ENCODE peak calls at places on chromosome 2, in eight cellular contexts. One of them, this sample, is unnamed.

GRCh38 chr2:182078988-182079602 is 93.4 kb downstream of the PPP1R1C start:
- DNase-seq in HCT116: no peak
- DNase-seq in sigmoid colon: no peak
- DNase-seq in epithelial cell of esophagus: no peak
- DNase-seq in endothelial cell: no peak
- DNase-seq in AG09309: no peak
- DNase-seq in AG09319: no peak
- DNase-seq in tibial nerve: no peak
- DNase-seq in this sample: no peak

GRCh38 chr2:203328735-203329549 is 748 bp downstream of the ABI2 start:
- DNase-seq in HCT116: no peak
- DNase-seq in AG09309: no peak
- DNase-seq in sigmoid colon: no peak
- DNase-seq in AG09319: no peak
- DNase-seq in tibial nerve: no peak
- DNase-seq in endothelial cell: peak
- DNase-seq in epithelial cell of esophagus: peak
- DNase-seq in this sample: peak

GRCh38 chr2:120472031-120472430 is 126.1 kb downstream of the INHBB start:
- DNase-seq in HCT116: no peak
- DNase-seq in AG09309: no peak
- DNase-seq in AG09319: no peak
- DNase-seq in epithelial cell of esophagus: no peak
- DNase-seq in endothelial cell: no peak
- DNase-seq in tibial nerve: no peak
- DNase-seq in sigmoid colon: no peak
- DNase-seq in this sample: no peak

GRCh38 chr2:223918671-223919134 is 26.4 kb downstream of the WDFY1 start:
- DNase-seq in HCT116: no peak
- DNase-seq in endothelial cell: no peak
- DNase-seq in epithelial cell of esophagus: no peak
- DNase-seq in AG09319: no peak
- DNase-seq in sigmoid colon: no peak
- DNase-seq in tibial nerve: no peak
- DNase-seq in AG09309: no peak
- DNase-seq in this sample: no peak

GRCh38 chr2:145043399-145043834 is 523.5 kb upstream of the ZEB2 start:
- DNase-seq in AG09309: no peak
- DNase-seq in tibial nerve: no peak
- DNase-seq in sigmoid colon: no peak
- DNase-seq in HCT116: no peak
- DNase-seq in endothelial cell: no peak
- DNase-seq in AG09319: no peak
- DNase-seq in epithelial cell of esophagus: no peak
- DNase-seq in this sample: no peak

GRCh38 chr2:144517825-144518699 is 1.9 kb downstream of the ZEB2 start:
- DNase-seq in endothelial cell: no peak
- DNase-seq in tibial nerve: peak
- DNase-seq in AG09319: no peak
- DNase-seq in HCT116: no peak
- DNase-seq in AG09309: no peak
- DNase-seq in sigmoid colon: no peak
- DNase-seq in epithelial cell of esophagus: no peak
- DNase-seq in this sample: no peak

GRCh38 chr2:217090024-217090473 is 230.2 kb upstream of the TNP1 start:
- DNase-seq in AG09309: no peak
- DNase-seq in sigmoid colon: no peak
- DNase-seq in tibial nerve: no peak
- DNase-seq in HCT116: no peak
- DNase-seq in epithelial cell of esophagus: no peak
- DNase-seq in AG09319: no peak
- DNase-seq in endothelial cell: no peak
- DNase-seq in this sample: no peak

GRCh38 chr2:70830333-70830732 is 5.3 kb downstream of the CD207 start:
- DNase-seq in AG09319: no peak
- DNase-seq in epithelial cell of esophagus: no peak
- DNase-seq in sigmoid colon: no peak
- DNase-seq in HCT116: no peak
- DNase-seq in AG09309: no peak
- DNase-seq in tibial nerve: no peak
- DNase-seq in endothelial cell: no peak
- DNase-seq in this sample: no peak

GRCh38 chr2:139317259-139317658 is 537.1 kb upstream of the NXPH2 start:
- DNase-seq in endothelial cell: no peak
- DNase-seq in AG09319: no peak
- DNase-seq in sigmoid colon: no peak
- DNase-seq in AG09309: no peak
- DNase-seq in epithelial cell of esophagus: no peak
- DNase-seq in tibial nerve: no peak
- DNase-seq in HCT116: no peak
- DNase-seq in this sample: no peak

GRCh38 chr2:73293534-73294171 is at the start of gene EGR4:
- DNase-seq in AG09309: no peak
- DNase-seq in AG09319: no peak
- DNase-seq in HCT116: peak
- DNase-seq in epithelial cell of esophagus: peak
- DNase-seq in endothelial cell: peak
- DNase-seq in tibial nerve: no peak
- DNase-seq in sigmoid colon: peak
- DNase-seq in this sample: peak
- TF ChIP-seq CTCF in AG09309: no peak
- TF ChIP-seq CTCF in AG09319: no peak
- TF ChIP-seq CTCF in HCT116: no peak
- TF ChIP-seq CTCF in epithelial cell of esophagus: no peak
- TF ChIP-seq CTCF in endothelial cell: no peak
- TF ChIP-seq CTCF in tibial nerve: no peak
- TF ChIP-seq CTCF in sigmoid colon: no peak
- TF ChIP-seq CTCF in this sample: no peak

GRCh38 chr2:127100261-127101047 is 6.5 kb downstream of the BIN1 start:
- DNase-seq in endothelial cell: no peak
- DNase-seq in HCT116: no peak
- DNase-seq in epithelial cell of esophagus: peak
- DNase-seq in AG09309: no peak
- DNase-seq in tibial nerve: no peak
- DNase-seq in AG09319: no peak
- DNase-seq in sigmoid colon: peak
- DNase-seq in this sample: peak
- TF ChIP-seq CTCF in endothelial cell: no peak
- TF ChIP-seq CTCF in HCT116: no peak
- TF ChIP-seq CTCF in epithelial cell of esophagus: no peak
- TF ChIP-seq CTCF in AG09309: no peak
- TF ChIP-seq CTCF in tibial nerve: no peak
- TF ChIP-seq CTCF in AG09319: no peak
- TF ChIP-seq CTCF in sigmoid colon: no peak
- TF ChIP-seq CTCF in this sample: no peak

GRCh38 chr2:190881480-190882326 is 1.1 kb downstream of the GLS start:
- DNase-seq in AG09309: no peak
- DNase-seq in endothelial cell: peak
- DNase-seq in sigmoid colon: peak
- DNase-seq in epithelial cell of esophagus: peak
- DNase-seq in AG09319: no peak
- DNase-seq in tibial nerve: peak
- DNase-seq in HCT116: peak
- DNase-seq in this sample: peak
- TF ChIP-seq CTCF in AG09309: no peak
- TF ChIP-seq CTCF in endothelial cell: no peak
- TF ChIP-seq CTCF in sigmoid colon: no peak
- TF ChIP-seq CTCF in epithelial cell of esophagus: peak
- TF ChIP-seq CTCF in AG09319: no peak
- TF ChIP-seq CTCF in tibial nerve: no peak
- TF ChIP-seq CTCF in HCT116: no peak
- TF ChIP-seq CTCF in this sample: no peak

DNA sequence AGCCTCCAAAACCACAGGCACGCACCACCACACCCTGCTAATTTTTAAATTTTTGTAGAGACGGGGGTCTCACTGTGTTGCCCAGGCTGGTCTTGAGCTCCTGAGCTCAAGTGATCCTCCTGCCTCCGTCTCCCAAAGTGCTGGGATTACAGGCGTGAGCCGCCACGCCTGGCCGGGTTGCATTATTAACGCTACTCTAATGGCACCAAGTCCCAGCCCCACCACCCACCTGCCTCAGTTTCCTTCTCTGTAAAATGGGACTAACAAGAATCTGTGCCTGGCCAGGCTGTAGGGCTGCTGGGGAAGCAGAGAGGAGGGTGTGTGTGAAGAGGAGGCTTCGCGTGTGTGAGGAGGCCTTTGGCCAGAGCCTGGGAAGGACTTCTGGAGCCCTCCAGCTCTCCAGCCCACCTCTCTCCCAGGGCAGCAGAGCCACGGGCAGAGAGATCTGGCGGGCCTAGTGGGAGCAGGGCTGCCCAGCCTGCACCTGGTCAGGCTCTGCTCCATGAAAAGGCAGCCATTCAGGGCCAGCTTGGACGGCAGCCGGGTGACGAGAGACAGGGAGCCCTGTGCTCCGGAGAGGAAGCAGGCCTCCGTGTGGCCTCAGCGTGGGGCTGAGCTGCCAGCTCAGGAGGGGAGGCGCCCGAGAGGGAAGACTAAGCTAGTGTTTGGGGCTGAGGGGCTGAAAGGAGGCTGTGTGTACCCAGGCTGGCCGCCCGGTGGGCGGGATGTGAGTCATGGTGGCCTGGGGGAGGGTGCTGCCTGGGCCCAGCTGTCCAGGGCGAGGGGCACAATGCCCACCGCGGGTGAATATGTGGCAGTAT is 7.4 kb upstream of the B3GNT7 start:
- DNase-seq in HCT116: no peak
- DNase-seq in tibial nerve: no peak
- DNase-seq in sigmoid colon: peak
- DNase-seq in endothelial cell: no peak
- DNase-seq in AG09309: no peak
- DNase-seq in AG09319: no peak
- DNase-seq in epithelial cell of esophagus: peak
- DNase-seq in this sample: peak
- TF ChIP-seq CTCF in HCT116: no peak
- TF ChIP-seq CTCF in tibial nerve: no peak
- TF ChIP-seq CTCF in sigmoid colon: no peak
- TF ChIP-seq CTCF in endothelial cell: no peak
- TF ChIP-seq CTCF in AG09309: no peak
- TF ChIP-seq CTCF in AG09319: no peak
- TF ChIP-seq CTCF in epithelial cell of esophagus: no peak
- TF ChIP-seq CTCF in this sample: no peak

GRCh38 chr2:21854938-21855337 is 731.2 kb downstream of the TDRD15 start:
- DNase-seq in sigmoid colon: no peak
- DNase-seq in tibial nerve: no peak
- DNase-seq in AG09319: no peak
- DNase-seq in HCT116: no peak
- DNase-seq in endothelial cell: no peak
- DNase-seq in epithelial cell of esophagus: no peak
- DNase-seq in AG09309: no peak
- DNase-seq in this sample: no peak
- TF ChIP-seq CTCF in sigmoid colon: no peak
- TF ChIP-seq CTCF in tibial nerve: no peak
- TF ChIP-seq CTCF in AG09319: no peak
- TF ChIP-seq CTCF in HCT116: no peak
- TF ChIP-seq CTCF in endothelial cell: no peak
- TF ChIP-seq CTCF in epithelial cell of esophagus: no peak
- TF ChIP-seq CTCF in AG09309: no peak
- TF ChIP-seq CTCF in this sample: no peak

This sample was measured in Calu3.